ENCODE peak calls at places on chromosomes 5 and 9, in nine cellular contexts. P, B, N, Y, R, L, Q, A and M are unnamed samples.

GRCh38 chr9:91491624-91492023 is 68.0 kb upstream of the NFIL3 start:
- DNase-seq in Y (no peak), B (no peak), P (no peak), A (no peak), R (no peak), Q (no peak), L (no peak), N (no peak), M (no peak)

GRCh38 chr5:137575847-137576246 is 76.7 kb upstream of the SPOCK1 start:
- DNase-seq in B (no peak), R (no peak), N (peak), L (no peak), A (no peak), Q (no peak), Y (no peak), P (no peak), M (no peak)

GRCh38 chr5:121503111-121503840 is 348.4 kb upstream of the FTMT start:
- DNase-seq in A (no peak), N (peak), L (peak), P (peak), R (no peak), Q (no peak), Y (peak), B (peak), M (no peak)

GRCh38 chr5:72470817-72471216 is 36.4 kb downstream of the ZNF366 start:
- DNase-seq in Y (no peak), A (no peak), P (no peak), L (no peak), N (no peak), R (no peak), Q (no peak), B (no peak), M (no peak)

GRCh38 chr5:1168751-1169607 is 32.4 kb upstream of the SLC6A19 start:
- DNase-seq in R (no peak), Q (no peak), N (no peak), B (no peak), L (no peak), Y (no peak), A (no peak), P (no peak), M (no peak)

GRCh38 chr5:80055491-80056170 is 20.5 kb downstream of the THBS4 start:
- DNase-seq in R (no peak), B (peak), Y (peak), Q (no peak), N (peak), A (no peak), P (no peak), L (no peak), M (no peak)

GRCh38 chr5:109767184-109767995 is 77.7 kb downstream of the MAN2A1 start:
- DNase-seq in Y (no peak), Q (no peak), R (no peak), P (no peak), A (no peak), L (no peak), B (no peak), N (no peak), M (no peak)

GRCh38 chr5:88877826-88878225 is 5.2 kb downstream of the MEF2C start:
- DNase-seq in P (no peak), L (no peak), B (no peak), N (no peak), Y (no peak), A (no peak), R (no peak), Q (no peak), M (no peak)

GRCh38 chr5:95664204-95664786 is 17.7 kb downstream of the RFESD start:
- DNase-seq in R (peak), B (no peak), Q (no peak), A (peak), N (peak), Y (peak), L (no peak), P (peak), M (no peak)

GRCh38 chr9:4356306-4356705 is 56.4 kb upstream of the GLIS3 start:
- DNase-seq in Q (no peak), A (no peak), P (no peak), L (no peak), B (no peak), R (no peak), Y (no peak), N (no peak), M (no peak)

GRCh38 chr5:167861134-167861930 is 430.1 kb upstream of the WWC1 start:
- DNase-seq in A (no peak), P (peak), N (no peak), B (no peak), Q (no peak), Y (peak), L (no peak), R (no peak), M (no peak)

GRCh38 chr9:95778957-95779356 is 96.5 kb upstream of the ERCC6L2 start:
- DNase-seq in R (no peak), Q (no peak), N (peak), Y (no peak), B (peak), A (no peak), L (peak), P (no peak), M (no peak)

GRCh38 chr5:153670081-153670480 is 179.6 kb downstream of the GRIA1 start:
- DNase-seq in Q (no peak), Y (peak), R (no peak), P (no peak), L (no peak), A (no peak), B (no peak), N (no peak), M (no peak)

GRCh38 chr9:121718063-121718462 is 66.6 kb downstream of the DAB2IP start:
- DNase-seq in R (no peak), B (no peak), L (no peak), Q (no peak), Y (no peak), A (no peak), N (no peak), P (no peak), M (peak)

GRCh38 chr5:173925449-173926071 is 37.4 kb downstream of the CPEB4 start:
- DNase-seq in Y (peak), R (peak), A (peak), N (peak), B (no peak), Q (no peak), L (no peak), P (peak), M (no peak)

GRCh38 chr5:135846311-135846710 is 11.8 kb downstream of the SLC25A48 start:
- DNase-seq in B (no peak), L (no peak), Y (no peak), A (no peak), Q (no peak), P (no peak), N (no peak), R (no peak), M (no peak)

GRCh38 chr5:135843571-135844337 is 9.3 kb downstream of the SLC25A48 start:
- DNase-seq in A (no peak), B (no peak), L (no peak), Q (no peak), R (no peak), P (no peak), Y (no peak), N (no peak), M (no peak)

GRCh38 chr5:135847976-135848375 is 13.5 kb downstream of the SLC25A48 start:
- DNase-seq in L (no peak), A (no peak), R (no peak), Y (no peak), P (no peak), B (no peak), N (no peak), Q (no peak), M (no peak)

GRCh38 chr5:135842737-135843136 is 8.3 kb downstream of the SLC25A48 start:
- DNase-seq in B (no peak), N (no peak), Y (no peak), P (no peak), Q (no peak), L (no peak), R (no peak), A (no peak), M (no peak)
- H3K27ac ChIP-seq in B (no peak), N (no peak), Y (no peak), P (no peak), Q (no peak), L (peak), R (no peak), A (no peak), M (peak)

GRCh38 chr5:145834917-145835838 is at the start of gene PRELID2:
- DNase-seq in Q (peak), B (peak), A (peak), P (peak), L (peak), R (peak), N (peak), Y (peak), M (peak)
- H3K27ac ChIP-seq in Q (no peak), B (peak), A (no peak), P (peak), L (no peak), R (no peak), N (peak), Y (no peak), M (peak)

DNA sequence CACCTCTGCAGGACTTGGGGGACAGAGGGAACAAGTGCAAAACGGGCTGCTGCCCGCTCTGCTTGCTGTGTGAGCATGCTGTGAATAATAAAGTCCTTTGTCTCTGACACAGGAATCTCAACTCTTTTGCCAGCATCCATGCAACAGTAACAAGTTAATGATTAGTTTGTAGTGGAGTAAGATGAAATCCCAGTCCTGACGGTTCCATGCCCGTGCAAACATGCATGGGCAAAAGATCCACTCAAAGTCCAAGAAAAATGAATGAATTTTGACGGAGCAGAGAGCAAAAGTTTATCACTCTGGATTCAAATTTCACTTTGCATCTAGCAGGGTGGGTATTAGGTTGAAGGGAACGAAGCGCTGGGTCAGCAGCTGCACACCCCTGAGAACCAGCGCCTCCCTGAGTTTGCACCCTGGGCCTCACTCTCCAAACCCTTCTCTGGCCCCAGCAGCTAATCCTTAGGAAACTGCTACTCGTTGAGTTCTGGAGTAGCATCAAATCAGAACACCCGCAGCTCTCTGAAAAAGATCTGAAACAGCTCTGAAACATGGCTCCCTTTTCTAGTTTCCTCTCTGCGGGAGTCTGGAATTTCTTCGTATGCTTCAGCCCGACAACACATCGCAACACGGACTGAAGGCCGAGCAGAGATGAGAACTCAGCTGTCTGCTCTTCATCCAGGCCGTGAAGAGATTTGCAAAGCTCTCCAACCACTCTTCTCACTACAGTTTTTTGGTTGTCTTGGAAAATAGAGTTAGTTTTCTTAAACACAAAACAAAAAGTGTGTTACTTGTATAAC is 45.6 kb upstream of the RUFY1 start:
- DNase-seq in A (no peak), L (no peak), N (no peak), B (no peak), Q (no peak), R (no peak), P (no peak), Y (no peak), M (no peak)
- H3K27ac ChIP-seq in A (no peak), L (no peak), N (no peak), B (no peak), Q (no peak), R (no peak), P (no peak), Y (no peak), M (no peak)

GRCh38 chr5:158797498-158797845 is 302.2 kb downstream of the EBF1 start:
- DNase-seq in Q (no peak), B (no peak), N (no peak), Y (no peak), P (no peak), A (no peak), L (no peak), R (no peak), M (no peak)

GRCh38 chr5:158796812-158797497 is 302.8 kb downstream of the EBF1 start:
- DNase-seq in A (no peak), B (no peak), Y (no peak), R (no peak), Q (no peak), L (no peak), P (no peak), N (peak), M (no peak)

GRCh38 chr5:158789441-158789840 is 310.3 kb downstream of the EBF1 start:
- DNase-seq in Y (no peak), A (no peak), Q (no peak), N (no peak), P (no peak), B (no peak), L (no peak), R (no peak), M (no peak)

GRCh38 chr5:158786390-158786789 is 313.3 kb downstream of the EBF1 start:
- DNase-seq in B (no peak), P (no peak), L (peak), Y (no peak), R (no peak), N (no peak), A (no peak), Q (no peak), M (no peak)

GRCh38 chr5:158792186-158792585 is 307.5 kb downstream of the EBF1 start:
- DNase-seq in B (no peak), A (no peak), Y (no peak), N (no peak), R (no peak), Q (no peak), P (no peak), L (no peak), M (no peak)
- H3K27ac ChIP-seq in B (no peak), A (no peak), Y (no peak), N (no peak), R (no peak), Q (no peak), P (no peak), L (no peak), M (no peak)